ENCODE peak calls at places on chromosomes 11 and 22, in six cellular contexts. C is fibroblast of mammary gland; O is astrocyte of the cerebellum; P is cardiac fibroblast; F is stimulated activated CD8-positive, alpha-beta memory T cell treated with anti-CD3 and anti-CD28 coated beads, Interleukin-4, amount 100 ng/mL, for 1 hour; A is CD8-positive, alpha-beta memory T cell. L is an unnamed sample.

GRCh38 chr22:46546466-46547178 is 9.2 kb upstream of the CELSR1 start:
- DNase-seq in P (peak; percentile 85), A (no peak), C (peak; percentile 50), O (no peak), F (no peak), L (no peak)

GRCh38 chr11:111585371-111585770 is 16.9 kb upstream of the SIK2 start:
- DNase-seq in A (no peak), P (peak; percentile 70), F (no peak), O (no peak), C (peak; percentile 67), L (no peak)

GRCh38 chr22:36445158-36445668 is 36.2 kb downstream of the TXN2 start:
- DNase-seq in P (peak; percentile 92), F (no peak), C (peak; percentile 96), O (peak; percentile 87), A (no peak), L (peak; percentile 85)

GRCh38 chr11:83521647-83522596 is 235.8 kb upstream of the CCDC90B start:
- DNase-seq in F (no peak), O (no peak), A (no peak), C (peak; percentile 49), P (peak; percentile 4), L (peak; percentile 4)

GRCh38 chr11:111913997-111914396 is 1.5 kb downstream of the HSPB2 start:
- DNase-seq in C (peak; percentile 69), O (no peak), F (no peak), P (peak; percentile 88), A (no peak), L (peak; percentile 43)

GRCh38 chr22:41050873-41051272 is 41.5 kb upstream of the EP300 start:
- DNase-seq in F (no peak), P (no peak), O (no peak), C (peak; percentile 30), A (no peak), L (no peak)

GRCh38 chr11:93843906-93844305 is 6.5 kb downstream of the VSTM5 start:
- DNase-seq in A (no peak), C (no peak), F (no peak), P (no peak), O (no peak), L (no peak)

GRCh38 chr11:11993814-11994213 is 14.6 kb downstream of the DKK3 start:
- DNase-seq in F (no peak), P (peak; percentile 69), A (no peak), O (no peak), C (peak; percentile 85), L (no peak)

GRCh38 chr11:87473174-87473573 is 435.4 kb downstream of the TMEM135 start:
- DNase-seq in P (no peak), O (peak; percentile 59), A (no peak), C (peak; percentile 76), F (no peak), L (no peak)

GRCh38 chr11:118790357-118791014 is 478 bp downstream of the DDX6 start:
- DNase-seq in C (peak; percentile 71), A (peak; percentile 60), P (peak; percentile 66), O (no peak), F (peak; percentile 26), L (no peak)

GRCh38 chr22:26553056-26553752 is 36.7 kb downstream of the TPST2 start:
- DNase-seq in P (peak; percentile 81), F (no peak), A (no peak), C (peak; percentile 84), O (peak; percentile 71), L (peak; percentile 58)

GRCh38 chr11:2074266-2074825 is 64.8 kb downstream of the IGF2 start:
- DNase-seq in P (no peak), A (no peak), O (no peak), C (no peak), F (no peak), L (no peak)

GRCh38 chr11:120805960-120806555 is 217.8 kb upstream of the TBCEL start:
- DNase-seq in O (no peak), P (no peak), A (no peak), C (no peak), F (no peak), L (no peak)

GRCh38 chr22:18965526-18966421 is 29.7 kb upstream of the PRODH start:
- DNase-seq in F (no peak), P (no peak), O (no peak), A (no peak), C (no peak), L (no peak)

GRCh38 chr11:63518548-63518947 is 12.7 kb downstream of the LGALS12 start:
- DNase-seq in F (no peak), O (peak; percentile 67), P (peak; percentile 62), A (peak; percentile 37), C (peak; percentile 76), L (no peak)

GRCh38 chr11:84146826-84147225 is 860.7 kb upstream of the CCDC90B start:
- DNase-seq in P (no peak), C (no peak), A (no peak), O (no peak), F (no peak), L (no peak)

GRCh38 chr22:45526768-45527360 is 24.2 kb downstream of the FBLN1 start:
- DNase-seq in P (no peak), C (peak; percentile 86), A (no peak), F (no peak), O (no peak), L (no peak)

GRCh38 chr11:125940145-125940544 is 5.7 kb upstream of the VSIG10L2 start:
- DNase-seq in F (no peak), C (no peak), O (no peak), P (no peak), A (no peak), L (no peak)

GRCh38 chr11:70507466-70508230 is 109.3 kb downstream of the CTTN start:
- DNase-seq in O (no peak), F (no peak), A (no peak), C (no peak), P (no peak), L (no peak)

GRCh38 chr22:44398791-44399190 is 86.0 kb upstream of the SHISAL1 start:
- DNase-seq in O (no peak), P (no peak), F (no peak), C (no peak), A (no peak), L (no peak)

GRCh38 chr22:39003165-39003638 is 10.9 kb upstream of the APOBEC3C start:
- DNase-seq in C (peak; percentile 87), O (peak; percentile 81), F (peak; percentile 56), A (peak; percentile 75), P (peak; percentile 91), L (peak; percentile 78)

GRCh38 chr11:2270322-2271076 is at the start of gene ASCL2:
- DNase-seq in A (no peak), P (no peak), O (no peak), F (no peak), C (no peak), L (no peak)

GRCh38 chr22:35637254-35637653 is 11.0 kb upstream of the APOL6 start:
- DNase-seq in A (no peak), F (no peak), P (no peak), O (no peak), C (no peak), L (no peak)

GRCh38 chr11:43573233-43573632 is 107.3 kb upstream of the HSD17B12 start:
- DNase-seq in P (peak; percentile 19), O (no peak), C (peak; percentile 39), F (no peak), A (no peak), L (no peak)

GRCh38 chr11:78038697-78039313 is 15.7 kb upstream of the KCTD14 start:
- DNase-seq in C (no peak), O (no peak), F (no peak), A (no peak), P (peak; percentile 62), L (no peak)

GRCh38 chr22:19879996-19880785 is 25.5 kb upstream of the GNB1L start:
- DNase-seq in P (no peak), C (no peak), F (no peak), A (no peak), O (no peak), L (no peak)